ENCODE peak calls at places on chromosomes 4 and X, in four cellular contexts. One of them, this sample, is unnamed.

GRCh38 chr4:100070868-100071267 is 119.4 kb downstream of the DDIT4L start:
- DNase-seq in HEK293T: no peak
- DNase-seq in K562: no peak
- DNase-seq in WTC11: no peak
- DNase-seq in this sample: no peak

GRCh38 chr4:2261110-2261852 is 628 bp downstream of the MXD4 start:
- DNase-seq in HEK293T: peak; percentile 76
- DNase-seq in WTC11: peak; percentile 48
- DNase-seq in K562: peak; percentile 73
- DNase-seq in this sample: no peak

GRCh38 chrX:10233173-10233572 is 76.4 kb downstream of the CLCN4 start:
- DNase-seq in HEK293T: no peak
- DNase-seq in WTC11: no peak
- DNase-seq in K562: no peak
- DNase-seq in this sample: no peak

GRCh38 chrX:21586001-21586400 is 72.1 kb downstream of the KLHL34 start:
- DNase-seq in K562: no peak
- DNase-seq in WTC11: no peak
- DNase-seq in HEK293T: no peak
- DNase-seq in this sample: no peak

GRCh38 chr4:2406920-2407319 is 11.5 kb downstream of the ZFYVE28 start:
- DNase-seq in WTC11: no peak
- DNase-seq in HEK293T: no peak
- DNase-seq in K562: no peak
- DNase-seq in this sample: no peak

GRCh38 chr4:120446051-120446567 is 379.5 kb upstream of the MAD2L1 start:
- DNase-seq in WTC11: no peak
- DNase-seq in HEK293T: no peak
- DNase-seq in K562: no peak
- DNase-seq in this sample: no peak

GRCh38 chr4:123415977-123416376 is 19.4 kb downstream of the SPRY1 start:
- DNase-seq in WTC11: no peak
- DNase-seq in HEK293T: no peak
- DNase-seq in K562: peak; percentile 15
- DNase-seq in this sample: peak; percentile 82

GRCh38 chr4:111681270-111681669 is 464.0 kb upstream of the FAM241A start:
- DNase-seq in K562: no peak
- DNase-seq in HEK293T: no peak
- DNase-seq in WTC11: no peak
- DNase-seq in this sample: no peak

GRCh38 chr4:147518846-147519767 is 38.2 kb downstream of the EDNRA start:
- DNase-seq in HEK293T: peak; percentile 65
- DNase-seq in WTC11: peak; percentile 70
- DNase-seq in K562: peak; percentile 32
- DNase-seq in this sample: peak; percentile 39

GRCh38 chrX:13607996-13608365 is 38.6 kb downstream of the EGFL6 start:
- DNase-seq in HEK293T: no peak
- DNase-seq in WTC11: no peak
- DNase-seq in K562: no peak
- DNase-seq in this sample: no peak

GRCh38 chr4:165700855-165701254 is 172.2 kb upstream of the TLL1 start:
- DNase-seq in HEK293T: peak; percentile 17
- DNase-seq in WTC11: peak; percentile 46
- DNase-seq in K562: no peak
- DNase-seq in this sample: peak; percentile 12

GRCh38 chrX:152220612-152221011 is 82.2 kb upstream of the MAGEA10 start:
- DNase-seq in WTC11: no peak
- DNase-seq in HEK293T: no peak
- DNase-seq in K562: no peak
- DNase-seq in this sample: no peak

GRCh38 chrX:136214551-136214950 is 36.6 kb downstream of the MAP7D3 start:
- DNase-seq in WTC11: no peak
- DNase-seq in HEK293T: no peak
- DNase-seq in K562: no peak
- DNase-seq in this sample: peak; percentile 15

GRCh38 chr4:173494013-173494970 is 35.7 kb downstream of the HAND2 start:
- DNase-seq in HEK293T: peak; percentile 74
- DNase-seq in K562: peak; percentile 27
- DNase-seq in WTC11: peak; percentile 78
- DNase-seq in this sample: peak; percentile 66

GRCh38 chr4:101864660-101865059 is 74.1 kb downstream of the BANK1 start:
- DNase-seq in HEK293T: no peak
- DNase-seq in K562: no peak
- DNase-seq in WTC11: no peak
- DNase-seq in this sample: no peak

GRCh38 chr4:138741778-138742377 is 273.7 kb upstream of the NOCT start:
- DNase-seq in HEK293T: no peak
- DNase-seq in WTC11: no peak
- DNase-seq in K562: no peak
- DNase-seq in this sample: no peak

GRCh38 chr4:145299380-145300076 is 119.1 kb upstream of the OTUD4 start:
- DNase-seq in K562: no peak
- DNase-seq in HEK293T: no peak
- DNase-seq in WTC11: no peak
- DNase-seq in this sample: peak; percentile 5

GRCh38 chr4:129328176-129328575 is 232.2 kb downstream of the C4orf33 start:
- DNase-seq in HEK293T: no peak
- DNase-seq in K562: no peak
- DNase-seq in WTC11: no peak
- DNase-seq in this sample: no peak

GRCh38 chr4:23269583-23269982 is 576.8 kb downstream of the GBA3 start:
- DNase-seq in WTC11: no peak
- DNase-seq in K562: no peak
- DNase-seq in HEK293T: no peak
- DNase-seq in this sample: no peak

GRCh38 chr4:174358823-174359222 is 75.1 kb downstream of the CEP44 start:
- DNase-seq in K562: no peak
- DNase-seq in HEK293T: no peak
- DNase-seq in WTC11: no peak
- DNase-seq in this sample: no peak

GRCh38 chr4:140718240-140718639 is 37.9 kb downstream of the TBC1D9 start:
- DNase-seq in K562: no peak
- DNase-seq in WTC11: no peak
- DNase-seq in HEK293T: no peak
- DNase-seq in this sample: no peak

GRCh38 chr4:75909331-75909844 is 7.1 kb upstream of the PPEF2 start:
- DNase-seq in WTC11: no peak
- DNase-seq in K562: no peak
- DNase-seq in HEK293T: no peak
- DNase-seq in this sample: no peak

GRCh38 chr4:79574741-79575451 is 166.9 kb upstream of the GK2 start:
- DNase-seq in K562: no peak
- DNase-seq in WTC11: no peak
- DNase-seq in HEK293T: no peak
- DNase-seq in this sample: no peak

GRCh38 chrX:81120936-81121351 is 80.8 kb downstream of the HMGN5 start:
- DNase-seq in K562: peak; percentile 15
- DNase-seq in HEK293T: peak; percentile 39
- DNase-seq in WTC11: peak; percentile 42
- DNase-seq in this sample: peak; percentile 18

GRCh38 chrX:153580700-153581386 is 18.1 kb downstream of the CCNQ start:
- DNase-seq in HEK293T: peak; percentile 66
- DNase-seq in WTC11: peak; percentile 78
- DNase-seq in K562: peak; percentile 64
- DNase-seq in this sample: peak; percentile 21

GRCh38 chr4:75555294-75556164 is at the start of gene ODAPH:
- DNase-seq in K562: no peak
- DNase-seq in HEK293T: peak; percentile 16
- DNase-seq in WTC11: no peak
- DNase-seq in this sample: no peak

GRCh38 chrX:22952011-22952410 is 47.7 kb upstream of the DDX53 start:
- DNase-seq in K562: no peak
- DNase-seq in HEK293T: no peak
- DNase-seq in WTC11: no peak
- DNase-seq in this sample: no peak

GRCh38 chrX:132463411-132463810 is 25.4 kb downstream of the MBNL3 start:
- DNase-seq in K562: peak; percentile 39
- DNase-seq in HEK293T: no peak
- DNase-seq in WTC11: peak; percentile 30
- DNase-seq in this sample: no peak

GRCh38 chr4:121784975-121785374 is 16.1 kb upstream of the EXOSC9 start:
- DNase-seq in K562: no peak
- DNase-seq in WTC11: no peak
- DNase-seq in HEK293T: no peak
- DNase-seq in this sample: no peak

GRCh38 chr4:121786221-121786620 is 14.9 kb upstream of the EXOSC9 start:
- DNase-seq in K562: no peak
- DNase-seq in HEK293T: no peak
- DNase-seq in WTC11: no peak
- DNase-seq in this sample: no peak

GRCh38 chr4:121783210-121783609 is 17.9 kb upstream of the EXOSC9 start:
- DNase-seq in WTC11: no peak
- DNase-seq in K562: no peak
- DNase-seq in HEK293T: no peak
- DNase-seq in this sample: no peak

GRCh38 chr4:121785479-121785878 is 15.6 kb upstream of the EXOSC9 start:
- DNase-seq in K562: no peak
- DNase-seq in HEK293T: no peak
- DNase-seq in WTC11: no peak
- DNase-seq in this sample: no peak

GRCh38 chr4:121784401-121784800 is 16.7 kb upstream of the EXOSC9 start:
- DNase-seq in WTC11: no peak
- DNase-seq in HEK293T: no peak
- DNase-seq in K562: no peak
- DNase-seq in this sample: no peak
- TF ChIP-seq ELF4 in WTC11: no peak
- TF ChIP-seq ELF4 in HEK293T: no peak
- TF ChIP-seq ELF4 in K562: no peak
- TF ChIP-seq ELF4 in this sample: no peak

GRCh38 chr4:105128208-105128607 is 18.5 kb upstream of the TET2 start:
- DNase-seq in WTC11: no peak
- DNase-seq in K562: no peak
- DNase-seq in HEK293T: no peak
- DNase-seq in this sample: no peak
- TF ChIP-seq ELF4 in WTC11: no peak
- TF ChIP-seq ELF4 in K562: no peak
- TF ChIP-seq ELF4 in HEK293T: no peak
- TF ChIP-seq ELF4 in this sample: no peak

DNA sequence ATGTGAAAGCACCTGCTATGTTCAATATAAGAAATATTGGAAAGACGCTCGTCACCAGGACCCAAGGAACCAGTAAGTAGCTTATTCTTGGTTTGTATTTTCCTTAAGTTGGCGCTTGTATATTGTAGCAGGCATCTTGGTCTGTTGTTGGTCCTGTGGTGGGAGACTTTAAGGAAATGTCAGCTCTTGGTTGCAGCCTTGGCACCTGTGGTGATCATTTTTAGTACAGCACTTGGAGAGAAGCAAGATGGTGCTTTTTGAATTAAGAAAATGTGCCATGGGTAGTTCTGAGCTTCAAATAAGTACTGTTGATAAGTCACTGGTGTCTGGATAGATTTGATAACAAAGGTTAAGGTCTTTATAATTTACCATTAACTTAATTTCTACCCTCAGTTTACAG is 1.1 kb downstream of the RPS3A start:
- DNase-seq in WTC11: no peak
- DNase-seq in HEK293T: no peak
- DNase-seq in K562: no peak
- DNase-seq in this sample: no peak
- TF ChIP-seq ELF4 in WTC11: no peak
- TF ChIP-seq ELF4 in HEK293T: no peak
- TF ChIP-seq ELF4 in K562: no peak
- TF ChIP-seq ELF4 in this sample: no peak

DNA sequence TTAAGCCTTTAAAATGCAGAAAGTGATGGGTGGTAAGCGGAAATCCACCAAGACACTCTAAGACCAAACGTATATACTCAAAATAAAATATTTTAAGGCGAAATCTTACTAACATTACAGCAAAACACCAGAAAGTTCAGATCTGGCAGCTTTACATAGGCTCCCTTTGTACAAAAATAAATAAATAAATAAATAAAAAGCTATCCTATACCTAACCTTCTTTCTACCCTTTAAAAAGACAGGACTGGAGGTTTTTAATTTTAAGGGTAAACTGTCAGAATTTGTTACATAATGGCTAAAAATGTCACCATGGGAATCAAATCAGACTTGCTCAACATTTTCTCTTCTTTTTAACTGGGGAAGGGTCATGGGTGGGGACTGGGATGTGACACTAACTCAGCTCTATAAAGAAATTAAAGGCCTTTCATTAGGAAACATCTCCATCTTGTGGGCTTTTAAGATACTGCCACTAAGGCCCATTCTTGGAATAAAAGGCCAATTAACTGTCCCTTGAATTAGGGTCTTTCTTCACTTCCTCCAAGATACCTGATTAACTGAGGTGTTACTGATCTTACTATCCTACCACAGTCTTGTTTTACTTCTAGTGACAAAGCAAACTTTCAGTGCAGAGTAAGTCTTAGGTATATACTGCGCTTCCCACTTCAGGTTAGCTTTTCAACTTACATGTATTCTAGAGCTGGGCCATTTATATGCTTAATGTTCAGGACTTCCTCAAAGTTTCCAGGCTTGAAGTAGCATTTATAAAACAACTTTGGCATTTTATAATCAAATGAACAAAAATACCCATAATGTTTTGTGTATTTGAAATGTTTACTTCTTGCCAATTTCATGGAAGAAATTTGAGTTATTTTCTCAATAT is 13.3 kb downstream of the HNRNPD start:
- DNase-seq in HEK293T: peak; percentile 23
- DNase-seq in WTC11: no peak
- DNase-seq in K562: peak; percentile 21
- DNase-seq in this sample: no peak
- TF ChIP-seq ELF4 in HEK293T: no peak
- TF ChIP-seq ELF4 in WTC11: no peak
- TF ChIP-seq ELF4 in K562: no peak
- TF ChIP-seq ELF4 in this sample: no peak

GRCh38 chr4:7992846-7993245 is 53.2 kb upstream of the AFAP1 start:
- DNase-seq in K562: no peak
- DNase-seq in HEK293T: no peak
- DNase-seq in WTC11: no peak
- DNase-seq in this sample: no peak

GRCh38 chr4:7995135-7995534 is 55.5 kb upstream of the AFAP1 start:
- DNase-seq in K562: no peak
- DNase-seq in HEK293T: no peak
- DNase-seq in WTC11: no peak
- DNase-seq in this sample: no peak

GRCh38 chr4:7998447-7998846 is 58.8 kb upstream of the AFAP1 start:
- DNase-seq in K562: no peak
- DNase-seq in HEK293T: no peak
- DNase-seq in WTC11: no peak
- DNase-seq in this sample: no peak

GRCh38 chr4:7993671-7994070 is 54.0 kb upstream of the AFAP1 start:
- DNase-seq in WTC11: no peak
- DNase-seq in K562: no peak
- DNase-seq in HEK293T: no peak
- DNase-seq in this sample: no peak

GRCh38 chr4:7995866-7996265 is 56.2 kb upstream of the AFAP1 start:
- DNase-seq in WTC11: no peak
- DNase-seq in HEK293T: no peak
- DNase-seq in K562: no peak
- DNase-seq in this sample: no peak
- TF ChIP-seq ELF4 in WTC11: no peak
- TF ChIP-seq ELF4 in HEK293T: no peak
- TF ChIP-seq ELF4 in K562: no peak
- TF ChIP-seq ELF4 in this sample: no peak

GRCh38 chr4:118904935-118905334 is 16.3 kb downstream of the SYNPO2 start:
- DNase-seq in WTC11: no peak
- DNase-seq in HEK293T: no peak
- DNase-seq in K562: no peak
- DNase-seq in this sample: no peak
- TF ChIP-seq ELF4 in WTC11: no peak
- TF ChIP-seq ELF4 in HEK293T: no peak
- TF ChIP-seq ELF4 in K562: no peak
- TF ChIP-seq ELF4 in this sample: no peak

This sample was measured in HepG2.